ENCODE peak calls at places on chromosomes 4 and X, in four cellular contexts. One of them, this sample, is unnamed.

GRCh38 chr4:42331914-42332368 is 65.3 kb upstream of the SHISA3 start:
- DNase-seq in BJ: no peak
- DNase-seq in foreskin fibroblast: no peak
- DNase-seq in DND-41: no peak
- DNase-seq in this sample: no peak

GRCh38 chr4:176778491-176778890 is 14.2 kb downstream of the VEGFC start:
- DNase-seq in BJ: no peak
- DNase-seq in DND-41: no peak
- DNase-seq in foreskin fibroblast: peak; percentile 90
- DNase-seq in this sample: no peak

GRCh38 chrX:49079489-49080428 is at the start of gene WDR45:
- DNase-seq in BJ: no peak
- DNase-seq in DND-41: peak; percentile 78
- DNase-seq in foreskin fibroblast: peak; percentile 85
- DNase-seq in this sample: no peak

GRCh38 chrX:125319646-125320521 is at the start of gene TEX13C:
- DNase-seq in BJ: no peak
- DNase-seq in DND-41: no peak
- DNase-seq in foreskin fibroblast: no peak
- DNase-seq in this sample: no peak

GRCh38 chr4:124144302-124144701 is 568.2 kb downstream of the ANKRD50 start:
- DNase-seq in DND-41: no peak
- DNase-seq in BJ: no peak
- DNase-seq in foreskin fibroblast: peak; percentile 3
- DNase-seq in this sample: no peak

GRCh38 chrX:49188468-49189076 is 2.4 kb upstream of the PRICKLE3 start:
- DNase-seq in DND-41: no peak
- DNase-seq in foreskin fibroblast: no peak
- DNase-seq in BJ: no peak
- DNase-seq in this sample: no peak

GRCh38 chrX:38627683-38628082 is 66.3 kb downstream of the TSPAN7 start:
- DNase-seq in DND-41: peak; percentile 37
- DNase-seq in BJ: no peak
- DNase-seq in foreskin fibroblast: peak; percentile 2
- DNase-seq in this sample: no peak

GRCh38 chr4:5547651-5548249 is 160.6 kb downstream of the EVC2 start:
- DNase-seq in DND-41: no peak
- DNase-seq in BJ: no peak
- DNase-seq in foreskin fibroblast: no peak
- DNase-seq in this sample: no peak

GRCh38 chrX:109472939-109473713 is 8.8 kb downstream of the GUCY2F start:
- DNase-seq in BJ: no peak
- DNase-seq in DND-41: peak; percentile 42
- DNase-seq in foreskin fibroblast: peak; percentile 81
- DNase-seq in this sample: no peak

GRCh38 chr4:76689079-76689817 is 208.7 kb downstream of the SOWAHB start:
- DNase-seq in BJ: no peak
- DNase-seq in DND-41: no peak
- DNase-seq in foreskin fibroblast: peak; percentile 78
- DNase-seq in this sample: peak; percentile 77

GRCh38 chr4:176288020-176288419 is 19.0 kb upstream of the ASB5 start:
- DNase-seq in DND-41: no peak
- DNase-seq in foreskin fibroblast: no peak
- DNase-seq in BJ: no peak
- DNase-seq in this sample: no peak

GRCh38 chr4:24770111-24770584 is 25.2 kb upstream of the SOD3 start:
- DNase-seq in foreskin fibroblast: peak; percentile 91
- DNase-seq in BJ: peak; percentile 69
- DNase-seq in DND-41: no peak
- DNase-seq in this sample: no peak

GRCh38 chrX:17459008-17459407 is 84.0 kb downstream of the NHS start:
- DNase-seq in DND-41: no peak
- DNase-seq in foreskin fibroblast: peak; percentile 79
- DNase-seq in BJ: peak; percentile 28
- DNase-seq in this sample: no peak

GRCh38 chr4:6887591-6888371 is 21.8 kb upstream of the TBC1D14 start:
- DNase-seq in DND-41: no peak
- DNase-seq in BJ: no peak
- DNase-seq in foreskin fibroblast: peak; percentile 34
- DNase-seq in this sample: no peak

GRCh38 chrX:69032601-69033000 is 132.7 kb downstream of the PJA1 start:
- DNase-seq in DND-41: no peak
- DNase-seq in BJ: no peak
- DNase-seq in foreskin fibroblast: no peak
- DNase-seq in this sample: peak; percentile 43

GRCh38 chr4:19130836-19131235 is 1109.3 kb upstream of the LCORL start:
- DNase-seq in DND-41: no peak
- DNase-seq in foreskin fibroblast: peak; percentile 74
- DNase-seq in BJ: peak; percentile 76
- DNase-seq in this sample: no peak

GRCh38 chrX:148501121-148502066 is 977 bp downstream of the AFF2 start:
- DNase-seq in DND-41: peak; percentile 60
- DNase-seq in foreskin fibroblast: peak; percentile 2
- DNase-seq in BJ: no peak
- DNase-seq in this sample: peak; percentile 68

GRCh38 chr4:153222790-153223417 is 18.7 kb downstream of the TRIM2 start:
- DNase-seq in BJ: no peak
- DNase-seq in DND-41: no peak
- DNase-seq in foreskin fibroblast: peak; percentile 73
- DNase-seq in this sample: peak; percentile 72

GRCh38 chr4:169485084-169485483 is 127.3 kb downstream of the NEK1 start:
- DNase-seq in DND-41: no peak
- DNase-seq in BJ: no peak
- DNase-seq in foreskin fibroblast: peak; percentile 43
- DNase-seq in this sample: no peak

GRCh38 chr4:104549736-104550135 is 55.0 kb upstream of the CXXC4 start:
- DNase-seq in BJ: no peak
- DNase-seq in foreskin fibroblast: no peak
- DNase-seq in DND-41: no peak
- DNase-seq in this sample: no peak

GRCh38 chr4:79334783-79335182 is 8.9 kb upstream of the NAA11 start:
- DNase-seq in DND-41: no peak
- DNase-seq in BJ: no peak
- DNase-seq in foreskin fibroblast: no peak
- DNase-seq in this sample: no peak

GRCh38 chrX:107753186-107753585 is 22.4 kb downstream of the TSC22D3 start:
- DNase-seq in DND-41: no peak
- DNase-seq in BJ: no peak
- DNase-seq in foreskin fibroblast: no peak
- DNase-seq in this sample: no peak

GRCh38 chrX:71210829-71211228 is 12.2 kb upstream of the GJB1 start:
- DNase-seq in BJ: no peak
- DNase-seq in DND-41: no peak
- DNase-seq in foreskin fibroblast: peak; percentile 89
- DNase-seq in this sample: no peak

GRCh38 chr4:7646384-7647061 is 211.8 kb upstream of the PSAPL1 start:
- DNase-seq in DND-41: no peak
- DNase-seq in BJ: no peak
- DNase-seq in foreskin fibroblast: peak; percentile 18
- DNase-seq in this sample: no peak

GRCh38 chr4:144259285-144259684 is 118.8 kb upstream of the GYPA start:
- DNase-seq in BJ: no peak
- DNase-seq in DND-41: no peak
- DNase-seq in foreskin fibroblast: peak; percentile 1
- DNase-seq in this sample: no peak

GRCh38 chr4:120156115-120156718 is 89.6 kb upstream of the MAD2L1 start:
- DNase-seq in BJ: peak; percentile 15
- DNase-seq in foreskin fibroblast: peak; percentile 86
- DNase-seq in DND-41: peak; percentile 33
- DNase-seq in this sample: no peak

GRCh38 chr4:42708625-42709024 is 51.7 kb upstream of the ATP8A1 start:
- DNase-seq in BJ: no peak
- DNase-seq in foreskin fibroblast: no peak
- DNase-seq in DND-41: no peak
- DNase-seq in this sample: no peak

GRCh38 chr4:79325436-79325835 is 425 bp downstream of the NAA11 start:
- DNase-seq in DND-41: no peak
- DNase-seq in BJ: no peak
- DNase-seq in foreskin fibroblast: no peak
- DNase-seq in this sample: no peak

DNA sequence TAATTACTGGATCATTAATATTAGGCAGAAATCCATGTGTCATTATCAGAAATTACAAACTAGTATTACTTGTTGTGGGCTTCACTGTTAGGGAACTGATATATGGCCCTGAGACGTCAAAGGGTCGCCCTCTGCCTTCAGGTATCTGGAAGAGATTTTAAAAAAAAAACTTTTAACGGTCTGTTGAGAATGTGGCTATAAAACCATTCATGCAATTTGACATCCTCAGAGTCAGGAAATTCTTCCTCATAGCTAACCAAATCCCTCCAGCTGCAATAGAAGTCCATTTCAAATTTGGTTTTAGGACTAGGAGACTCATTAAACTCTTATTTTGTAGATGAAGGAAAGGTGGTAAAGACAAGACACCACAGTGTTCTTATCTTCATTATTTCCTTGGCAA is 194.3 kb upstream of the NOCT start:
- DNase-seq in DND-41: no peak
- DNase-seq in foreskin fibroblast: no peak
- DNase-seq in BJ: no peak
- DNase-seq in this sample: no peak
- TF ChIP-seq CTCF in DND-41: no peak
- TF ChIP-seq CTCF in foreskin fibroblast: no peak
- TF ChIP-seq CTCF in BJ: no peak
- TF ChIP-seq CTCF in this sample: no peak

DNA sequence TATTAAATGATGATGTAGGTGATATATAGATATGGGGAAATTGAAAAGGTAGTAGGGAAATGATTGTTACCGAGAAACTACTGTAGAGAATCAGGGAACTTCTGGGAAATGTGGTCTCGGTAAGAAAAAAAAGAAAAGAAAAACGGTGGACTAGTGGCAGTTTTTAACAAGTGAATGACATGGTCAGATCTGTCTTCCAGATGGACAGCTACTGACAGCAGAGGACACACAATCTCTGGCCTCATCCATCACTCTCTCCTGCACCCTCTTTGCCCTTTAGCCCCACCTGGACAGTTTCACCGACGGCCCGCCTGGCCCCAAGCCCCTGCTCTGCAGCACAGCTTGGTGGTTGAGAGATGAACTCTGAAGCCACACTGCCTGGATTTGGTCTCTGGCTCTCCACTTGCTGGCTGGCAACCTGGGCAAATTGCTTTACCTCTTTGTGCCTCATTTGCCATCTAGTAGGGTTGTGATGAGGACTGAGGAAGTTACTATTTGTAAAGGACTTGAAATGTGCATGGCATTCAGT is 23.4 kb downstream of the RBM47 start:
- DNase-seq in foreskin fibroblast: no peak
- DNase-seq in DND-41: no peak
- DNase-seq in BJ: no peak
- DNase-seq in this sample: no peak
- TF ChIP-seq CTCF in foreskin fibroblast: no peak
- TF ChIP-seq CTCF in DND-41: no peak
- TF ChIP-seq CTCF in BJ: no peak
- TF ChIP-seq CTCF in this sample: no peak

GRCh38 chrX:54640721-54641120 is 110.7 kb downstream of the GNL3L start:
- DNase-seq in foreskin fibroblast: peak; percentile 56
- DNase-seq in DND-41: no peak
- DNase-seq in BJ: no peak
- DNase-seq in this sample: no peak

GRCh38 chrX:54639346-54640102 is 109.5 kb downstream of the GNL3L start:
- DNase-seq in foreskin fibroblast: peak; percentile 97
- DNase-seq in DND-41: peak; percentile 96
- DNase-seq in BJ: peak; percentile 89
- DNase-seq in this sample: peak; percentile 87

GRCh38 chrX:54639018-54639345 is 109.0 kb downstream of the GNL3L start:
- DNase-seq in BJ: no peak
- DNase-seq in DND-41: no peak
- DNase-seq in foreskin fibroblast: no peak
- DNase-seq in this sample: no peak

GRCh38 chrX:54641530-54641929 is 111.5 kb downstream of the GNL3L start:
- DNase-seq in foreskin fibroblast: no peak
- DNase-seq in DND-41: no peak
- DNase-seq in BJ: no peak
- DNase-seq in this sample: no peak

DNA sequence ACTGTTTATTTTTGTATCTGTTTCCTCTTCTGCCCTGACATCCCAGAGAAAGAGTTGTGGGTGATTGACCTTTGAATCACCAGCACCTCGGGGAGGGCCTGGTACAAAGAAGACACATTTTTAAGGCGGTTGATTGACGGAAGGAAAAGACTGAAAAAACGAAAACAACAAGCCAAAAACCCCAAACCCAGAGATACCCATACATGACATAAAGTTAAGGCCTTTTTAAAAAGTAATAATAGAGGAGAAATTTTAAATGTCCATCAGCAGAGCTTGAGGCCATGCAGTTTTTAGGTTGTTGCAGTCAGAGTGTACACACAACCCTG is 110.0 kb downstream of the GNL3L start:
- DNase-seq in foreskin fibroblast: no peak
- DNase-seq in BJ: no peak
- DNase-seq in DND-41: no peak
- DNase-seq in this sample: no peak
- TF ChIP-seq CTCF in foreskin fibroblast: no peak
- TF ChIP-seq CTCF in BJ: no peak
- TF ChIP-seq CTCF in DND-41: no peak
- TF ChIP-seq CTCF in this sample: peak; percentile 43

DNA sequence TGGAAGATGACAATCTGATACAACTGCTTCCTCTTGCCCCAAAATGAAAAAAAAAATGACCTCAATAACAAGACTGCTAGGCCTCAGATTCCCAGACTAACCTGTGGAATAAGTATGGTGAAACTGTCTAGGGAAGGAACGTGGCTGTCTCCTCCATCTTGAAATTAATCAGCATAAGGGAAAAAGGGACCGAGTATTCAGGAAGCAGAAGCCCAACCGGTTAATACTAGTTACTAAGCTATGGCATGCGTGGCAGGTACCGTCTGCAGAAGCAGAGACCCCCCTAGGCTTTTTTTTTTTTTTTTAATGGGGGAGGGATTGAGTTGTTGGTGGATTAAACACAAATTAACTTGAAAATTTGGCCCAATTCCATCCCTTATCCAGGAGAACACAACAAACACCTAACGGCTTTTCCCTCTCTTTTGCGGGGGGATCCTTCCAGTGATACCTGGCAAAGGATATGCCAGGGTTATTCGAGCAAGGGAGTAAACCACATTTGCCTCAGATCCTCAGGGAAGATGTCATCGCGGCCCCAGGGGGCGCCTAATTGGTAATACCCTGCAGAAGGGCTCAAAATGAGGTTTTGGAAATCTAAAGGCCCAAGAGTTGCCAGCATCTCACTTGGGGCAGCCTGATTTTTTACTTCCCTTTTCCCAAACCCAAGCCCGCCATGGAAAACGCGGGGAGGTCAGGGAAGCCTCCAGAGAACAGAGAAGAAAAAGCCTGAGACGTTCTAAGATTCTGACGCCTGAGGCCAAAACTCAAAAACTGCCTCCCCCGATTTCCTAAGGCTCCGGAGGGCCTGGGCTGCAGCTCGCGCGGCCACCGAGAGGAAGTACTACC is 853 bp downstream of the RLIM start:
- DNase-seq in foreskin fibroblast: peak; percentile 20
- DNase-seq in DND-41: peak; percentile 15
- DNase-seq in BJ: no peak
- DNase-seq in this sample: no peak
- TF ChIP-seq CTCF in foreskin fibroblast: no peak
- TF ChIP-seq CTCF in DND-41: no peak
- TF ChIP-seq CTCF in BJ: no peak
- TF ChIP-seq CTCF in this sample: no peak

GRCh38 chr4:12633058-12633651 is 851.0 kb downstream of the RAB28 start:
- DNase-seq in BJ: no peak
- DNase-seq in foreskin fibroblast: peak; percentile 42
- DNase-seq in DND-41: peak; percentile 76
- DNase-seq in this sample: peak; percentile 81
- TF ChIP-seq CTCF in BJ: peak; percentile 82
- TF ChIP-seq CTCF in foreskin fibroblast: peak; percentile 78
- TF ChIP-seq CTCF in DND-41: peak; percentile 97
- TF ChIP-seq CTCF in this sample: peak; percentile 99

This sample was measured in type B pancreatic cell.